ENCODE peak calls at places on chromosomes 1 and 21, in ten cellular contexts. M, N, T, H, C, I, P, A, R and G are unnamed samples.

GRCh38 chr21:38788275-38788911 is 17.3 kb upstream of the ETS2 start:
- DNase-seq in N (no peak), I (no peak), A (no peak), M (no peak), H (no peak), C (no peak), T (no peak), P (no peak), R (no peak), G (no peak)

GRCh38 chr1:235997916-235998315 is 67.0 kb downstream of the NID1 start:
- DNase-seq in R (no peak), P (no peak), C (peak; percentile 30), N (no peak), M (no peak), T (no peak), A (no peak), I (no peak), H (no peak), G (no peak)

GRCh38 chr1:153260980-153261792 is 1.7 kb downstream of the LORICRIN start:
- DNase-seq in I (no peak), A (no peak), H (no peak), C (peak; percentile 18), N (no peak), P (peak; percentile 79), T (peak; percentile 24), R (peak; percentile 18), M (peak; percentile 6), G (no peak)

GRCh38 chr1:150410582-150411101 is 46.7 kb downstream of the RPRD2 start:
- DNase-seq in C (peak; percentile 3), A (no peak), T (no peak), R (no peak), H (peak; percentile 72), P (no peak), I (no peak), N (no peak), M (no peak), G (no peak)

GRCh38 chr1:96587222-96587621 is 134.4 kb upstream of the PTBP2 start:
- DNase-seq in A (no peak), N (no peak), H (no peak), P (no peak), C (no peak), R (no peak), I (no peak), T (no peak), M (no peak), G (no peak)

GRCh38 chr1:51973587-51974474 is 16.7 kb downstream of the RAB3B start:
- DNase-seq in R (no peak), C (no peak), T (no peak), M (no peak), A (no peak), I (peak; percentile 47), P (no peak), H (no peak), N (no peak), G (no peak)

GRCh38 chr1:180167021-180167701 is 12.5 kb downstream of the QSOX1 start:
- DNase-seq in I (no peak), C (peak; percentile 55), N (no peak), M (no peak), A (no peak), R (no peak), T (no peak), P (no peak), H (no peak), G (no peak)

GRCh38 chr1:154741327-154741726 is 128.8 kb downstream of the KCNN3 start:
- DNase-seq in C (peak; percentile 55), P (no peak), T (no peak), A (no peak), H (no peak), R (no peak), M (no peak), N (no peak), I (no peak), G (no peak)

GRCh38 chr1:28437924-28438699 is 67.7 kb upstream of the RCC1 start:
- DNase-seq in M (no peak), I (no peak), T (peak; percentile 12), C (peak; percentile 99), P (peak; percentile 34), R (no peak), N (peak; percentile 88), A (peak; percentile 84), H (peak; percentile 82), G (peak; percentile 82)

GRCh38 chr1:93963585-93963984 is 54.4 kb upstream of the GCLM start:
- DNase-seq in H (peak; percentile 52), A (no peak), C (no peak), M (no peak), N (no peak), R (no peak), T (no peak), I (no peak), P (no peak), G (no peak)

GRCh38 chr1:48048064-48048463 is 50.9 kb upstream of the TRABD2B start:
- DNase-seq in T (no peak), R (no peak), A (no peak), N (no peak), C (peak; percentile 35), H (no peak), I (no peak), M (no peak), P (no peak), G (no peak)

GRCh38 chr1:15684042-15684461 is at the start of gene PLEKHM2:
- DNase-seq in C (peak; percentile 62), T (peak; percentile 31), R (peak; percentile 57), P (peak; percentile 53), H (no peak), M (peak; percentile 36), A (peak; percentile 44), N (no peak), I (no peak), G (no peak)

GRCh38 chr1:117120774-117121588 is 568 bp downstream of the TRIM45 start:
- DNase-seq in A (peak; percentile 31), M (no peak), H (no peak), P (peak; percentile 6), N (no peak), R (peak; percentile 11), C (no peak), T (no peak), I (no peak), G (no peak)